ENCODE peak calls at places on chromosomes 13 and 19, in eight cellular contexts. Q is D721Med, S is NCI-H1092 treated with DMSO at 0.1 percent for 48 hours, U is left colon, M is iPS-NIHi11, Z is T-cell, I is kidney epithelial cell, Y is tibial artery. W is an unnamed sample.
A peak's percentile ranks its signal among the peaks of the same experiment; 100 is the strongest.

GRCh38 chr13:110627351-110627750 is 12.0 kb downstream of the NAXD start:
- DNase-seq in U (no peak), Z (no peak), Y (no peak), Q (no peak), I (no peak), M (no peak), S (no peak), W (no peak)

GRCh38 chr13:39877134-39877533 is 221.7 kb downstream of the COG6 start:
- DNase-seq in I (no peak), Z (no peak), Y (no peak), U (no peak), Q (no peak), S (no peak), M (no peak), W (no peak)

GRCh38 chr19:1651061-1651547 is 1.3 kb downstream of the TCF3 start:
- DNase-seq in Z (peak; percentile 63), U (peak; percentile 61), S (no peak), M (peak; percentile 74), Q (no peak), I (no peak), Y (no peak), W (no peak)

GRCh38 chr13:59801107-59801880 is 362.4 kb downstream of the DIAPH3 start:
- DNase-seq in I (no peak), Y (no peak), S (no peak), Z (no peak), U (no peak), Q (no peak), M (no peak), W (no peak)

GRCh38 chr13:44142540-44142867 is 231.1 kb upstream of the SERP2 start:
- DNase-seq in Y (no peak), U (no peak), Q (no peak), M (peak; percentile 24), S (no peak), Z (no peak), I (no peak), W (no peak)

GRCh38 chr19:55319786-55320185 is 5.4 kb downstream of the TMEM150B start:
- DNase-seq in S (peak; percentile 0), Z (no peak), I (no peak), Y (no peak), U (no peak), Q (peak; percentile 53), M (peak; percentile 94), W (peak; percentile 43)

GRCh38 chr13:85371254-85371653 is 428.0 kb downstream of the SLITRK6 start:
- DNase-seq in Y (no peak), Z (no peak), U (no peak), I (no peak), M (no peak), S (no peak), Q (no peak), W (no peak)

GRCh38 chr13:40764587-40765403 is 6.2 kb downstream of the MRPS31 start:
- DNase-seq in U (peak; percentile 38), Z (no peak), Q (no peak), S (no peak), Y (no peak), I (no peak), M (no peak), W (no peak)

GRCh38 chr19:13723206-13723605 is 41.1 kb upstream of the MRI1 start:
- DNase-seq in S (no peak), Z (no peak), M (no peak), Q (no peak), I (no peak), Y (no peak), U (no peak), W (no peak)

GRCh38 chr19:16376649-16377048 is 52.0 kb downstream of the KLF2 start:
- DNase-seq in Z (no peak), U (no peak), Y (no peak), S (no peak), Q (no peak), M (peak; percentile 81), I (no peak), W (peak; percentile 57)

GRCh38 chr13:113736258-113736731 is 22.7 kb upstream of the TMEM255B start:
- DNase-seq in Y (no peak), S (no peak), I (no peak), M (no peak), U (peak; percentile 52), Q (no peak), Z (no peak), W (no peak)

GRCh38 chr13:85266771-85267170 is 532.4 kb downstream of the SLITRK6 start:
- DNase-seq in M (no peak), U (no peak), I (no peak), S (no peak), Z (no peak), Y (no peak), Q (no peak), W (no peak)

GRCh38 chr13:87669379-87669978 is 1.7 kb upstream of the SLITRK5 start:
- DNase-seq in Z (no peak), Y (no peak), S (peak; percentile 80), I (no peak), Q (no peak), M (no peak), U (no peak), W (no peak)

GRCh38 chr19:1905071-1905862 is at the start of the genes ADAT3 and SCAMP4:
- DNase-seq in Z (peak; percentile 98), M (peak; percentile 96), Q (peak; percentile 89), I (peak; percentile 94), S (peak; percentile 98), Y (peak; percentile 99), U (peak; percentile 99), W (peak; percentile 100)

GRCh38 chr19:51107406-51108065 is 673 bp downstream of the CTU1 start:
- DNase-seq in Z (no peak), Y (no peak), M (no peak), Q (no peak), I (no peak), S (no peak), U (no peak), W (no peak)

GRCh38 chr13:24865158-24865557 is 101.2 kb downstream of the RNF17 start:
- DNase-seq in S (no peak), Z (no peak), Q (no peak), M (no peak), Y (no peak), U (no peak), I (no peak), W (no peak)

W was measured in psoas muscle.